ENCODE peak calls at places on chromosomes 4 and X, in seven cellular contexts. D is SK-N-SH, A is HepG2, T is HCT116, L is GM12878, M is K562, K is H1. E is an unnamed sample.
A peak's percentile ranks its signal among the peaks of the same experiment; 100 is the strongest.

GRCh38 chrX:68829594-68830485 is 1.0 kb downstream of the EFNB1 start:
- DNase-seq in K (peak; percentile 40), L (no peak), D (peak; percentile 49), A (no peak), M (no peak), T (no peak), E (peak; percentile 10)

GRCh38 chrX:113305496-113305895 is 464.9 kb upstream of the AMOT start:
- DNase-seq in T (no peak), K (no peak), L (no peak), M (no peak), D (no peak), A (no peak), E (no peak)

GRCh38 chr4:186622788-186623464 is 67.6 kb upstream of the MTNR1A start:
- DNase-seq in A (no peak), L (no peak), T (no peak), D (no peak), M (no peak), K (no peak), E (no peak)

GRCh38 chr4:125368161-125368560 is 53.4 kb downstream of the FAT4 start:
- DNase-seq in D (peak; percentile 1), T (no peak), A (no peak), K (no peak), M (no peak), L (no peak), E (no peak)

GRCh38 chrX:19991350-19991718 is 473 bp upstream of the BCLAF3 start:
- DNase-seq in K (no peak), M (no peak), D (no peak), L (no peak), T (no peak), A (no peak), E (no peak)

GRCh38 chr4:108213308-108213707 is 44.6 kb upstream of the LEF1 start:
- DNase-seq in T (no peak), M (no peak), L (no peak), K (no peak), D (no peak), A (no peak), E (no peak)

GRCh38 chr4:38672247-38673071 is 8.5 kb downstream of the KLF3 start:
- DNase-seq in K (no peak), A (peak; percentile 71), T (no peak), D (peak; percentile 18), M (peak; percentile 51), L (no peak), E (no peak)

GRCh38 chr4:185384877-185385465 is 10.8 kb downstream of the LRP2BP start:
- DNase-seq in M (peak; percentile 10), K (no peak), D (no peak), L (no peak), T (no peak), A (no peak), E (no peak)

GRCh38 chrX:111886678-111887077 is 10.7 kb downstream of the TRPC5OS start:
- DNase-seq in D (no peak), T (no peak), A (no peak), M (no peak), L (no peak), K (no peak), E (no peak)

GRCh38 chr4:6641164-6641970 is 882 bp downstream of the MRFAP1 start:
- DNase-seq in A (no peak), T (no peak), D (peak; percentile 67), L (no peak), K (no peak), M (peak; percentile 59), E (no peak)

GRCh38 chr4:24781999-24782745 is 13.2 kb upstream of the SOD3 start:
- DNase-seq in A (no peak), M (no peak), L (no peak), K (no peak), D (no peak), T (no peak), E (no peak)

GRCh38 chr4:34220601-34221000 is 2023.7 kb downstream of the ARAP2 start:
- DNase-seq in A (no peak), T (no peak), D (no peak), L (no peak), K (no peak), M (no peak), E (no peak)

GRCh38 chr4:34108456-34108855 is 2135.9 kb downstream of the ARAP2 start:
- DNase-seq in T (no peak), D (no peak), A (no peak), K (no peak), M (no peak), L (no peak), E (no peak)

GRCh38 chr4:60463846-60464502 is 736.2 kb upstream of the ADGRL3 start:
- DNase-seq in M (no peak), A (peak; percentile 1), K (peak; percentile 49), L (no peak), D (no peak), T (no peak), E (peak; percentile 9)

GRCh38 chr4:91681544-91681943 is 622.2 kb upstream of the GRID2 start:
- DNase-seq in T (peak; percentile 32), L (no peak), D (no peak), K (no peak), A (no peak), M (no peak), E (no peak)

GRCh38 chr4:186144596-186145569 is 40.4 kb downstream of the FAM149A start:
- DNase-seq in A (no peak), K (peak; percentile 82), T (no peak), L (no peak), D (peak; percentile 92), M (no peak), E (peak; percentile 38)

GRCh38 chrX:139826065-139827044 is 106.5 kb downstream of the ATP11C start:
- DNase-seq in A (no peak), M (no peak), K (no peak), D (no peak), T (no peak), L (no peak), E (no peak)

GRCh38 chr4:15654556-15655222 is 468 bp downstream of the FBXL5 start:
- DNase-seq in L (no peak), K (no peak), M (no peak), T (no peak), D (no peak), A (peak; percentile 15), E (no peak)

GRCh38 chrX:39137363-39137954 is 336.2 kb downstream of the MID1IP1 start:
- DNase-seq in D (no peak), L (no peak), K (no peak), A (no peak), M (no peak), T (no peak), E (peak; percentile 7)

GRCh38 chrX:69165116-69165651 is at the start of gene PJA1:
- DNase-seq in A (peak; percentile 31), D (peak; percentile 88), T (no peak), M (peak; percentile 47), L (no peak), K (peak; percentile 57), E (peak; percentile 32)

GRCh38 chrX:119895843-119896326 is at the start of gene AKAP14:
- DNase-seq in T (no peak), L (no peak), M (no peak), A (no peak), D (peak; percentile 26), K (no peak), E (no peak)

DNA sequence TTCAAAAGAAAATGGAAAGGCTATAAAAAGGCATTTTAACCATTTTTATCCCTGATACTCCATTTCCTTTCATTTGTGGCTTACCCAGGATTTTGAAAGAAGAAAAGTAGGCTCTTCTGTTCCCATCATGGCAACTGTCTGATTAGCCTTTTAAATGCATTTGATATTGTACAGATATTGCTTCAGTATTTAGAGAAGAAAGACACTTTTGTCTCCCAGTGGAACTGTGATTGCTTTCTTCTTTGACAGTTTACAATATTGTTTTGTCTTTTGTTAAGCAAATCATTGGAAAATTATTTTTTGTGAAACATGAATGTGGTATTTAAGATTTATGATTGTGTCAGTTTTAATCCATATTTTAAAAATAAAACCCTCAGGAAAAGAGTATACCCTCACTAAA is 297.4 kb upstream of the TACR3 start:
- DNase-seq in M (no peak), T (no peak), D (no peak), A (no peak), L (no peak), K (no peak), E (no peak)
- TF ChIP-seq JUND in M (no peak), T (no peak), D (no peak), A (no peak), L (no peak), K (no peak), E (no peak)

DNA sequence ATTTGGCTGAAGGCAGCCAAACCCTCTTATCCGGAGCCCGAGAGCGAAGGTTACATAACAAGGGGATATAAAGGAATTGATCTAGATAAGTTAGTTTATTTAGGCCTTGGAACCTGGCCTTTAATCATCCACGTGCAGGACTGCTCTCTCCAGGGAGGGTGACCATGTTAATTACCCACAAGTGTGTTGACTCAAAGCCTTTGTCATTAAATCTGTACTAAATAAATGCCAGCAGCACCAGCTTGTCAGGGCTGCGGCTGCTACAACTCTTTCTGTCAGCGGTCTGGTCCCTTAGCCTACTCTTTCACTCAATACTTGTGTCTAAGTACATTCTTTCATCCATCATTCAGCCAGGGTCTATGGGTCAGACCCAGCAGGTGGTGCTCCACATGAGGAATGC is 206.1 kb downstream of the TBCK start:
- DNase-seq in K (no peak), M (no peak), T (no peak), L (no peak), D (no peak), A (no peak), E (no peak)
- TF ChIP-seq JUND in K (no peak), M (no peak), T (no peak), L (no peak), D (no peak), A (no peak), E (no peak)

DNA sequence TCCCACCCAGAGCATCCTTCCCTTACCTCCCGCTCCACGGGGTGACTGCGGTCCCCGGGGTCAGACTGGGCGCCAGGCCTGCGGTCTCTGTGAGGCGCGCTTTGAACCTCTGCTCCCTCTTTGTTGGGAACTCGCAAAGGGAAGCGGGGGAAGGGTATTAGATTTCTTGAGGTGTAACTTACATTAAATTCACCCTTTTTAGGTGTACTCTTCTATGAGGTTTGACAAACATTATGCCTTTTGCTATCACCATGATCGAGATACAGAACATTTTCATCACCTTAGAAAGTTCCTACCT is 569 bp downstream of the DCK start:
- DNase-seq in M (peak; percentile 46), A (peak; percentile 15), L (no peak), K (no peak), T (no peak), D (no peak), E (no peak)
- TF ChIP-seq JUND in M (no peak), A (no peak), L (no peak), K (no peak), T (no peak), D (no peak), E (no peak)

GRCh38 chr4:57068237-57068981 is 41.8 kb downstream of the IGFBP7 start:
- DNase-seq in L (no peak), M (no peak), D (no peak), K (no peak), T (no peak), A (no peak), E (no peak)
- TF ChIP-seq JUND in L (no peak), M (no peak), D (no peak), K (no peak), T (no peak), A (no peak), E (no peak)

GRCh38 chr4:37066149-37066548 is 178.4 kb upstream of the NWD2 start:
- DNase-seq in M (no peak), A (no peak), D (no peak), T (no peak), L (no peak), K (no peak), E (no peak)
- TF ChIP-seq JUND in M (no peak), A (no peak), D (no peak), T (no peak), L (no peak), K (no peak), E (no peak)

E was measured in T47D.